ENCODE peak calls at places on chromosomes 5 and 9, in seven cellular contexts. I, X, C, K, M, H and Y are unnamed samples.

GRCh38 chr5:93404246-93404645 is 176.8 kb downstream of the NR2F1-AS1 start:
- DNase-seq in I (no peak), X (no peak), M (peak; percentile 27), H (no peak), K (peak; percentile 47), C (no peak), Y (no peak)

GRCh38 chr5:61816585-61817450 is 484.8 kb downstream of the ZSWIM6 start:
- DNase-seq in M (no peak), K (no peak), X (no peak), I (no peak), C (no peak), H (no peak), Y (no peak)

GRCh38 chr5:147904110-147904509 is 2.2 kb downstream of the C5orf46 start:
- DNase-seq in M (peak; percentile 14), I (no peak), C (no peak), K (no peak), H (no peak), X (no peak), Y (no peak)

GRCh38 chr5:169811680-169812079 is 168.6 kb downstream of the INSYN2B start:
- DNase-seq in C (no peak), H (no peak), K (peak; percentile 23), X (no peak), M (no peak), I (no peak), Y (no peak)

GRCh38 chr5:132662925-132663770 is 5.2 kb downstream of the IL13 start:
- DNase-seq in M (no peak), K (peak; percentile 47), C (peak; percentile 86), H (no peak), I (no peak), X (no peak), Y (no peak)

GRCh38 chr5:148569948-148570347 is 84.4 kb downstream of the HTR4 start:
- DNase-seq in X (no peak), M (peak; percentile 4), H (no peak), C (no peak), I (no peak), K (no peak), Y (no peak)

GRCh38 chr5:177309351-177310191 is 2.1 kb downstream of the MXD3 start:
- DNase-seq in I (peak; percentile 12), C (peak; percentile 79), X (peak; percentile 12), K (peak; percentile 81), H (peak; percentile 55), M (peak; percentile 69), Y (no peak)

GRCh38 chr5:66828551-66829421 is 232.6 kb downstream of the MAST4 start:
- DNase-seq in K (peak; percentile 88), M (peak; percentile 65), C (no peak), H (no peak), X (peak; percentile 45), I (peak; percentile 47), Y (peak; percentile 61)

GRCh38 chr5:125477586-125477975 is 731.1 kb upstream of the ZNF608 start:
- DNase-seq in C (no peak), M (no peak), H (no peak), I (no peak), K (no peak), X (no peak), Y (no peak)

GRCh38 chr9:108837530-108837929 is 18.3 kb downstream of the ACTL7B start:
- DNase-seq in H (no peak), K (no peak), I (no peak), C (no peak), M (no peak), X (no peak), Y (no peak)

GRCh38 chr5:134603059-134603458 is 29.6 kb downstream of the SAR1B start:
- DNase-seq in C (peak; percentile 39), X (no peak), K (peak; percentile 68), H (no peak), M (peak; percentile 28), I (no peak), Y (no peak)

GRCh38 chr9:128969491-128969890 is 22.0 kb downstream of the NUP188 start:
- DNase-seq in M (no peak), I (no peak), X (no peak), K (peak; percentile 47), C (no peak), H (no peak), Y (no peak)

GRCh38 chr5:142290574-142291299 is 34.1 kb downstream of the SPRY4 start:
- DNase-seq in X (no peak), K (no peak), H (no peak), M (peak; percentile 36), C (no peak), I (no peak), Y (no peak)

GRCh38 chr9:124392855-124393460 is 22.3 kb downstream of the PSMB7 start:
- DNase-seq in M (peak; percentile 95), C (no peak), X (peak; percentile 61), I (no peak), K (peak; percentile 63), H (peak; percentile 27), Y (no peak)

GRCh38 chr9:69003051-69003450 is 10.9 kb downstream of the PRKACG start:
- DNase-seq in K (no peak), M (no peak), H (no peak), X (no peak), C (no peak), I (no peak), Y (no peak)

GRCh38 chr9:96157675-96158074 is 144.3 kb downstream of the HSD17B3 start:
- DNase-seq in H (no peak), I (no peak), K (no peak), M (no peak), C (no peak), X (no peak), Y (no peak)

GRCh38 chr5:174418809-174419522 is 305.4 kb upstream of the MSX2 start:
- DNase-seq in K (no peak), C (no peak), X (no peak), I (no peak), H (no peak), M (no peak), Y (no peak)

GRCh38 chr5:160919610-160920009 is 67.6 kb upstream of the ATP10B start:
- DNase-seq in X (no peak), I (no peak), H (no peak), M (no peak), C (no peak), K (no peak), Y (no peak)

GRCh38 chr5:10740384-10740783 is 20.6 kb downstream of the DAP start:
- DNase-seq in C (no peak), H (no peak), X (no peak), M (no peak), K (no peak), I (no peak), Y (no peak)

GRCh38 chr9:32707326-32707725 is 71.9 kb upstream of the TAF1L start:
- DNase-seq in H (no peak), I (no peak), C (no peak), X (no peak), K (no peak), M (no peak), Y (no peak)

GRCh38 chr5:141547921-141548320 is 59.0 kb downstream of the PCDHGC5 start:
- DNase-seq in K (peak; percentile 65), X (no peak), I (no peak), H (no peak), M (no peak), C (no peak), Y (no peak)

GRCh38 chr9:96618209-96619108 is 1.2 kb downstream of the CDC14B start:
- DNase-seq in K (peak; percentile 57), C (no peak), X (peak; percentile 55), H (peak; percentile 3), M (peak; percentile 63), I (no peak), Y (peak; percentile 53)

GRCh38 chr9:7777776-7778175 is 21.8 kb downstream of the DMAC1 start:
- DNase-seq in K (no peak), C (no peak), M (no peak), I (peak; percentile 59), H (peak; percentile 80), X (no peak), Y (no peak)

GRCh38 chr9:112020680-112021596 is 124.3 kb downstream of the UGCG start:
- DNase-seq in X (no peak), C (no peak), I (no peak), K (peak; percentile 68), M (peak; percentile 100), H (no peak), Y (no peak)

GRCh38 chr5:141753971-141754713 is 72.1 kb upstream of the ARAP3 start:
- DNase-seq in C (peak; percentile 70), X (no peak), M (peak; percentile 43), I (no peak), H (no peak), K (peak; percentile 36), Y (no peak)

GRCh38 chr9:13378171-13378570 is 98.7 kb upstream of the MPDZ start:
- DNase-seq in K (peak; percentile 8), H (no peak), X (no peak), I (no peak), M (peak; percentile 56), C (no peak), Y (no peak)

GRCh38 chr5:81906086-81906485 is 65.7 kb upstream of the ATG10 start:
- DNase-seq in C (no peak), K (no peak), H (no peak), M (no peak), I (no peak), X (no peak), Y (no peak)

GRCh38 chr9:71683598-71684235 is 84.6 kb downstream of the CEMIP2 start:
- DNase-seq in I (no peak), H (no peak), K (peak; percentile 69), X (peak; percentile 5), C (no peak), M (peak; percentile 86), Y (no peak)

GRCh38 chr9:98709968-98710965 is 1.5 kb upstream of the GABBR2 start:
- DNase-seq in C (no peak), H (no peak), M (peak; percentile 45), I (no peak), X (no peak), K (peak; percentile 71), Y (no peak)

GRCh38 chr5:139837711-139838380 is 42.2 kb downstream of the PSD2 start:
- DNase-seq in C (no peak), X (no peak), K (no peak), I (no peak), M (no peak), H (no peak), Y (no peak)

GRCh38 chr9:133836818-133837217 is 98.7 kb upstream of the SARDH start:
- DNase-seq in X (no peak), K (no peak), I (no peak), H (no peak), M (no peak), C (no peak), Y (no peak)

GRCh38 chr5:149228610-149229297 is 42.9 kb upstream of the AFAP1L1 start:
- DNase-seq in H (no peak), I (no peak), K (peak; percentile 95), C (no peak), M (peak; percentile 74), X (no peak), Y (peak; percentile 68)

GRCh38 chr9:19161257-19162025 is 34.1 kb upstream of the PLIN2 start:
- DNase-seq in M (peak; percentile 100), I (no peak), C (peak; percentile 40), X (no peak), H (no peak), K (peak; percentile 99), Y (peak; percentile 83)